ENCODE peak calls at places on chromosomes 2 and 18, in four cellular contexts. A is mammary epithelial cell, H is endothelial cell of umbilical vein, D is GM23248. B is an unnamed sample.

GRCh38 chr2:226622484-226622883 is 177.1 kb downstream of the IRS1 start:
- DNase-seq in D (no peak), A (no peak), H (no peak), B (no peak)

GRCh38 chr2:62706721-62707516 is 1.4 kb downstream of the EHBP1 start:
- DNase-seq in D (peak), H (no peak), A (peak), B (no peak)

GRCh38 chr2:148967484-148967883 is 71.0 kb upstream of the LYPD6B start:
- DNase-seq in H (no peak), D (no peak), A (no peak), B (no peak)

GRCh38 chr2:173119069-173119807 is 43.6 kb downstream of the MAP3K20 start:
- DNase-seq in A (no peak), H (no peak), D (no peak), B (no peak)

GRCh38 chr18:52813637-52814416 is 473.8 kb downstream of the DCC start:
- DNase-seq in D (no peak), A (no peak), H (no peak), B (no peak)

GRCh38 chr2:224734949-224735348 is 18.8 kb upstream of the CCDC195 start:
- DNase-seq in A (no peak), H (no peak), D (no peak), B (no peak)

GRCh38 chr2:138632066-138632465 is 130.5 kb downstream of the SPOPL start:
- DNase-seq in A (peak), D (peak), H (no peak), B (no peak)

GRCh38 chr2:3458396-3459184 is 60.7 kb downstream of the ADI1 start:
- DNase-seq in H (no peak), A (no peak), D (no peak), B (no peak)

GRCh38 chr2:182509231-182509630 is 82.4 kb upstream of the PDE1A start:
- DNase-seq in H (no peak), A (no peak), D (no peak), B (no peak)

GRCh38 chr2:208254118-208254870 is 577 bp downstream of the IDH1 start:
- DNase-seq in D (peak), A (peak), H (peak), B (peak)

GRCh38 chr2:46319711-46320110 is 22.5 kb downstream of the EPAS1 start:
- DNase-seq in A (no peak), D (no peak), H (no peak), B (no peak)

GRCh38 chr2:78263571-78263970 is 741.4 kb upstream of the LRRTM4 start:
- DNase-seq in D (no peak), H (no peak), A (no peak), B (no peak)

GRCh38 chr2:201992960-201993359 is 40.7 kb upstream of the FZD7 start:
- DNase-seq in D (no peak), A (no peak), H (no peak), B (no peak)

GRCh38 chr2:84449711-84450110 is 9.4 kb downstream of the SUCLG1 start:
- DNase-seq in D (no peak), A (no peak), H (no peak), B (no peak)

GRCh38 chr18:6976935-6977334 is 140.7 kb downstream of the LAMA1 start:
- DNase-seq in A (no peak), D (no peak), H (no peak), B (no peak)

GRCh38 chr2:72988726-72989273 is 71.5 kb downstream of the EMX1 start:
- DNase-seq in H (no peak), D (no peak), A (no peak), B (no peak)

GRCh38 chr18:76922107-76922506 is 99.8 kb downstream of the ZNF236 start:
- DNase-seq in D (peak), H (peak), A (peak), B (peak)

GRCh38 chr2:138649571-138649970 is 130.6 kb downstream of the NXPH2 start:
- DNase-seq in D (peak), H (no peak), A (peak), B (no peak)

GRCh38 chr2:20126040-20126439 is 74.6 kb upstream of the LAPTM4A start:
- DNase-seq in H (no peak), D (no peak), A (no peak), B (no peak)

GRCh38 chr18:13139885-13140450 is 78.6 kb upstream of the LDLRAD4 start:
- DNase-seq in H (no peak), D (no peak), A (no peak), B (no peak)

GRCh38 chr2:240214790-240215675 is 74.6 kb upstream of the OTOS start:
- DNase-seq in A (no peak), D (no peak), H (no peak), B (no peak)

GRCh38 chr2:240226672-240227537 is 86.4 kb upstream of the OTOS start:
- DNase-seq in D (no peak), A (no peak), H (no peak), B (no peak)

GRCh38 chr2:128612628-128613027 is 294.0 kb upstream of the HS6ST1 start:
- DNase-seq in A (no peak), H (no peak), D (no peak), B (no peak)

GRCh38 chr2:20448246-20449046 is 1.6 kb downstream of the RHOB start:
- DNase-seq in H (no peak), A (no peak), D (peak), B (no peak)

GRCh38 chr2:206084468-206084869 is 1.5 kb downstream of the INO80D start:
- DNase-seq in H (peak), D (peak), A (peak), B (peak)

GRCh38 chr2:107001081-107001480 is 115.1 kb upstream of the ST6GAL2 start:
- DNase-seq in A (no peak), H (no peak), D (no peak), B (no peak)

GRCh38 chr2:19009510-19009909 is 348.9 kb downstream of the OSR1 start:
- DNase-seq in A (no peak), D (no peak), H (no peak), B (no peak)
- TF ChIP-seq EZH2 in A (no peak), D (no peak), H (no peak), B (no peak)

DNA sequence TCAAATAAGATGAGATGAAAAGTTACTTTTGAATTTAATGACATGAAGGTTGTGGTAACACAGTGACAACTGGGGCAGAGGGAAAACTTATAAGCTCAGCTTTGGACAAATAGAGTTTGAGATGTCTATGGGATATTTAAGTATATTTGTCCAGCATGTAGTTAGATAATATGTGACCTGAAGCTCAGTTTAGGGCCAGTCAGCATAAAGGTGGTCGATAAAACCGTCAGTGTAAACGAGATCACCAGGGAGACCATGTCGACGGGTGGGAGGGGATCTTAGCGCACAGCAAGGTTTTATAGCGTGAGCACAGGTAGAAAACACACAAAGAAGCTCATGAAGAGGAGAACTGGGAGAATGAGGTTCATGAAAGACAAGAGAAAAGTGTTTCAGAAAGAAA is 7.4 kb upstream of the ERICH2 start:
- DNase-seq in A (no peak), D (no peak), H (no peak), B (no peak)
- TF ChIP-seq EZH2 in A (no peak), D (no peak), H (no peak), B (no peak)

GRCh38 chr2:184597571-184597980 is 753 bp upstream of the ZNF804A start:
- DNase-seq in D (peak), A (no peak), H (peak), B (peak)
- TF ChIP-seq EZH2 in D (no peak), A (peak), H (peak), B (no peak)

DNA sequence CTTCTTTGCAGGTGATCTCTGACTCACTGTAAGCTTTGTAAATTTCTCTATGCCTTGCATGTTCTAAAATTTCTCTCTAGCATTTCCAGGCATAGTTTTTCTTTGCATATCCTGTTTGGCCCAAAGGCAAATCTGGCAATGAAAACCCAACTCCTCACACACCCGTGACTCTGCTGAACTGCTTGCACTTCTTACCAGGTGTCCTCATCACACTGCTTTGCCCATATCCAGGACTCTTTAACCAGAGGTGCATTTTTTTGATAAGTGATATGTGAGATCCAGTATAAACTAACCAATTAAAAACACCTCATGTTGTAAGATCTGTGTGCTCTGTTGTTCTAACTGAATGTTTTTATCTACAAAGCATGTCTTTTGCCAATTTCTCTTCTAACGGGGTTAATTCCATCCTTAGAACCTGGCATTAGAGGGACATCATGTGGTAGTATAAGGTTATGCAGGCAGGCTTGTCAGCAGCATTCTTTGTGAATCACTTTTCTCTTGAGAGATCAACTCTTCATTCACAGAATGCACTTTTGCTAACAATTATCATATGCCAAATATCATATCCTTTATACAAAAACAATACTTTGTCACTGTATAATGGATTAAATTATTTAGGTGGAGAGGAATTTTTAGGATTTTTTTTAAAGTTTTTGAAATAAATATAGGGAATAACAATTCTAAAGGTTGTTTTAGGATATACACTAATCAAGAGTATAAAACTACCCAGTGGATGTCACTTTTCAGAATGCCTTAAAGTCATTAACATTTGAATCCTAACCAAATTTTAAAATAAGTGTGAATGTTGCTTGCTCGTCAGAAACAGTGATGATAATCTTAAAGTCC is 20.8 kb upstream of the TMX3 start:
- DNase-seq in D (peak), H (peak), A (peak), B (peak)
- TF ChIP-seq EZH2 in D (no peak), H (no peak), A (no peak), B (no peak)

DNA sequence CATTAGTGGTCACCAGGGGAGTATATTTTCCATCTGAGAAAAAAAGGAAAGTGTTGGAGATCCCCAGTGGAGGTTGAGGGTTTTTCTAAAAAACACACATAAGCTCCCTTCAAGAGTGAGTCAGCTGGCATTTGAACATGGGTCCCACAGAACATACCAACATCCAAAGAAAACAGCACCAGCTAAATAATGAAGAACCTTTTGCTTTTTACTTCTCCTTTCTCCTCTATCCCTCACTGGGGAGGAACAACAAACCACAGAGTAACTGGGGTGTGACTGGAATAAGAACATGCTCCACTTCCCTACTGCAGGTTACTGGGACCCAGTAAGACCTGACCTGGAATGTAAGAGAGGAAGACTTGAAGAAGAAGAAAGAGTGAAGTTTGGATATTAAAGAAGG is 56.5 kb upstream of the RAPH1 start:
- DNase-seq in A (no peak), D (peak), H (no peak), B (no peak)
- TF ChIP-seq EZH2 in A (no peak), D (no peak), H (no peak), B (no peak)

GRCh38 chr2:12715258-12715865 is 1.4 kb upstream of the TRIB2 start:
- DNase-seq in H (no peak), D (peak), A (no peak), B (no peak)

GRCh38 chr2:12717191-12717987 is 653 bp downstream of the TRIB2 start:
- DNase-seq in H (peak), A (peak), D (peak), B (peak)

GRCh38 chr2:12715878-12716249 is 872 bp upstream of the TRIB2 start:
- DNase-seq in H (peak), A (peak), D (peak), B (peak)

GRCh38 chr2:12717988-12718661 is 1.4 kb downstream of the TRIB2 start:
- DNase-seq in D (peak), A (peak), H (peak), B (peak)

DNA sequence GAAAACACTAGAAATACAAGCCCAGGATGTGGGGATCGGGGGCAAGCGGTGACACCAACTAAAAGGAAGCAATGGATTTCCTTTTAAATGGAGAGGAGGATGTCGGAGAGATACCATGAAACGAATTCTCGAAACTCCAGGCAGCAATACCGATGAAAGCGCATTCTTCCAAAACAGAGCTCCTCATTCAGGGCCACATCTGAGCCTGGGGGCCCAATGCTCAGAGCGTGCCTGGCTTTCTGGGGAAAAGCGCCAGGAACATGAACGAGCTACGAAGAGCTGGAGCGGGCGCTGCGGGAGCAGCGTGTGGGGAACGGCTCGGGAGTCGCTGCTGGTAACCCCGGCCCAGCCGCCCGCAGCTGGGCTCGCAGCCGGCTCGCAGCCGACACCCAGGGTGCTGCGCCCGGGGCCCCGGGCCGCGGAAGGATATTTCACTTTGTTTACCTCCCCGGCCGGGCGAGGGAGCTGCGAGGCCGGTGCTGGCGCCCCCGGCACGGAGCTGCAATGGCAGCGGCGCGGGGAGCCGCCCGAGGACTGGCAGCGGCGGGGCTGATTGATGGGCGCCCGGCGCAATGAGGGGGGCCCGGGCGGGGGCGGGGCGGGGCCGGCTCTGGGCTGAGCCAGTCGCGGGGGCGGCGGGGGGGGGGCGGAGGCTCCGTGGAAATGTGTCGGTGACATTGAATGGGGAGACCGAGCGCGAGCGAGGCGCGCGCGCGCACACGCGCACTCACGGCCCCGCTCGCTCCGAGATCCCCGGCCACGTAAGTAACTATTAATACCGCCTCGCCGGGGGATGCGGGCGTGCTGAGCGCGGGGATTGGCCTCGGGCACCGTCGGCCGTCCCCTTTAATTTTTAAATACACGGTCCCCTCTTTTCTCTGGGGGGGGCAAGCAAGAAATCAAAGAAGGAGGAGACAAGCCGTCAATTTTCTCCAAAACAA is at the start of gene TRIB2:
- DNase-seq in H (peak), D (peak), A (peak), B (peak)
- TF ChIP-seq EZH2 in H (no peak), D (no peak), A (no peak), B (no peak)

DNA sequence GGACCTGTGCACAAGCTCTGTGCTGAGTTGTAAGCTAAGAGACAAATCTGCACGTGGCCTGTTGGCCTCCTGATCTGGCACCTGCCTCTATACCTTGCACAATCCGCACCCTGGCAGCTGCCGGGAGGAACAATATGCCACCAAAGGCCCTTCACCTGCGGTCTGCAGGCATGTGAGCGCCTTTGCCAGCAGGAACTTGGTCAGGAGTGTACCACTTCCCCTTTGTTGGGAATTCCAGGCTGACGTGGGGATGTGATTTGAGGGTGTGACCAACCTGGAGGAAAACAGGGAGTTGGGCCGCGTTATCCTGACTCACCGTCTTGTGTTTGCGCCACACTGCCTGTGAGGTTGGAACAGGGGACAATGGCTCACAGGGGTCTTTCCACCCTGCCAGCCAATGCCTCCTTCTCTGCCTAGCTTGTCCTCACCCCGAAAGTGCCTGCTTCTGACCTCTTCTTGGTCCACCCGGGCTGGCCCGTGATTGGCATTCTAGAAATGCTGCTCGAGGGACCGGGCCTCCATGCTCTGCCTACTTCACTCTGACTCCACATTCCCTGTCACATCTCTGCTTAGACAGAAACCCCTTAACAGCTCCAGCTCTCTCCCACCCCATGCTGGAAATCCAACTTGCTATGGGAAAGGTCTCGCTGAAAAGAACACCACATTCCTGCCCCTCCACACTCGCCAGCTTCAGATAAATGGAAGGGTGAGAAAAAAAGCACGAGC is 67.1 kb upstream of the MAP4K4 start:
- DNase-seq in D (no peak), H (no peak), A (peak), B (no peak)
- TF ChIP-seq EZH2 in D (no peak), H (no peak), A (no peak), B (no peak)

GRCh38 chr2:118845843-118846666 is 1.4 kb downstream of the EN1 start:
- DNase-seq in A (no peak), H (no peak), D (peak), B (no peak)
- TF ChIP-seq EZH2 in A (peak), H (peak), D (no peak), B (peak)

DNA sequence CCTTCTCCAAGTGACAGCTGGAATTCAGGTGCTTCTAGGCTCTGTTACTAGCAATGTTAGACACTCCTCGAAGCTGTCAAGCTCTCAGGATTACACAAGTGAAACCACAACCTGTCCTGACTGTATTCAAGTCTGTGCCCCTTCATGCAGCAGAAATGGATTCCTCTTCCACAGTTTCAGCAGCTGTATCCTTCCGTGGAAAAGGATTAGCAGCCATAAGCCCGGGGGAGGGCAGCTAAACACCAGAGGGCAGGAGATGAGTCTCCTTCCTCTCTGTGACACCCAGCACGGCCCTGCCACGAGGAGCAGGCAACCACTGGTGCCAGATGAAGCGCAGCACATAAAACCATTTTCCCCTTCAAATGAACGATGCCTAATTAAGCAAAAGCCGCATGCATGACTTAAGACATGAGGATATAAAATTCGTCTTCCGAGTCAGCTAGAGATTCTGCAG is 1.2 kb downstream of the ST3GAL5 start:
- DNase-seq in D (peak), H (peak), A (peak), B (peak)
- TF ChIP-seq EZH2 in D (no peak), H (no peak), A (no peak), B (no peak)

B was measured in A673.